ENCODE peak calls at places on chromosomes 1 and 21, in ten cellular contexts. I is neural progenitor cell; A is HFF-Myc; W is NCI-H146; D is psoas muscle; O is activated T-helper 9 cell treated with anti-CD3 and anti-CD28 coated beads, Interleukin-2, amount 50 U/mL, for 16 hours; G is effector CD4-positive, alpha-beta T cell; P is skeletal muscle cell; F is iPS DF 6.9; J is RWPE1. M is an unnamed sample.

GRCh38 chr21:28230559-28230958 is 762.1 kb downstream of the LTN1 start:
- DNase-seq in J (no peak), W (no peak), D (no peak), A (no peak), O (no peak), G (no peak), F (no peak), I (no peak), P (peak), M (no peak)

GRCh38 chr1:112594208-112594876 is 24.6 kb downstream of the ST7L start:
- DNase-seq in G (no peak), O (no peak), J (no peak), D (no peak), F (no peak), W (no peak), A (no peak), P (no peak), I (no peak), M (no peak)

GRCh38 chr1:167489581-167490340 is 28.6 kb downstream of the CD247 start:
- DNase-seq in F (peak), J (no peak), P (no peak), W (no peak), A (no peak), I (peak), G (peak), D (no peak), O (no peak), M (peak)

GRCh38 chr1:208437416-208437815 is 193.2 kb upstream of the PLXNA2 start:
- DNase-seq in D (no peak), G (no peak), W (no peak), F (no peak), P (peak), J (peak), I (no peak), A (no peak), O (no peak), M (no peak)

GRCh38 chr21:40194181-40194580 is 326.9 kb downstream of the PCP4 start:
- DNase-seq in G (no peak), D (no peak), I (no peak), J (no peak), A (no peak), W (no peak), P (no peak), F (no peak), O (no peak), M (no peak)

GRCh38 chr1:9362488-9362887 is 69.8 kb downstream of the SPSB1 start:
- DNase-seq in W (no peak), P (no peak), I (no peak), F (no peak), J (no peak), G (no peak), O (no peak), D (no peak), A (no peak), M (no peak)

GRCh38 chr21:45971487-45972352 is 9.8 kb upstream of the COL6A1 start:
- DNase-seq in D (peak), G (no peak), I (no peak), O (no peak), W (no peak), P (no peak), J (no peak), F (no peak), A (peak), M (no peak)

GRCh38 chr1:224497714-224498573 is 63.3 kb upstream of the WDR26 start:
- DNase-seq in F (no peak), O (peak), W (no peak), I (peak), P (peak), J (peak), G (no peak), D (peak), A (no peak), M (no peak)

GRCh38 chr1:84675106-84675505 is 15.2 kb downstream of the SSX2IP start:
- DNase-seq in I (no peak), A (no peak), P (no peak), F (no peak), J (no peak), D (no peak), G (no peak), W (no peak), O (no peak), M (no peak)

GRCh38 chr1:118346940-118347339 is 161.9 kb upstream of the SPAG17 start:
- DNase-seq in D (no peak), A (no peak), I (no peak), O (no peak), W (no peak), J (no peak), F (no peak), P (no peak), G (no peak), M (no peak)

GRCh38 chr1:5713101-5713820 is 279.0 kb downstream of the NPHP4 start:
- DNase-seq in O (no peak), G (no peak), P (no peak), W (no peak), F (no peak), I (no peak), J (no peak), A (no peak), D (no peak), M (no peak)

GRCh38 chr1:27348861-27349783 is 7.3 kb downstream of the SYTL1 start:
- DNase-seq in O (no peak), I (peak), G (peak), F (no peak), W (peak), P (no peak), J (peak), D (no peak), A (no peak), M (no peak)

GRCh38 chr1:156146006-156146748 is 7.2 kb upstream of the SEMA4A start:
- DNase-seq in G (no peak), W (peak), I (peak), D (peak), O (no peak), A (peak), P (peak), F (no peak), J (peak), M (no peak)

GRCh38 chr1:220225957-220226356 is 46.3 kb downstream of the RAB3GAP2 start:
- DNase-seq in F (no peak), W (no peak), O (no peak), I (no peak), D (no peak), A (no peak), P (no peak), J (no peak), G (no peak), M (no peak)

GRCh38 chr1:182197555-182197954 is 136.0 kb upstream of the ZNF648 start:
- DNase-seq in A (no peak), P (no peak), O (no peak), D (peak), W (no peak), G (no peak), I (no peak), F (no peak), J (no peak), M (no peak)

GRCh38 chr1:221719987-221720386 is 21.9 kb downstream of the DUSP10 start:
- DNase-seq in I (no peak), D (no peak), W (no peak), O (no peak), P (no peak), G (no peak), A (no peak), J (no peak), F (no peak), M (no peak)

GRCh38 chr1:5966543-5967205 is 25.6 kb downstream of the NPHP4 start:
- DNase-seq in W (no peak), D (no peak), A (no peak), O (no peak), F (no peak), G (no peak), J (no peak), I (no peak), P (no peak), M (no peak)

GRCh38 chr1:35535243-35535642 is 22.0 kb downstream of the KIAA0319L start:
- DNase-seq in O (no peak), A (no peak), G (no peak), W (no peak), I (no peak), F (no peak), J (no peak), P (no peak), D (no peak), M (no peak)

GRCh38 chr1:34140011-34140676 is 24.9 kb downstream of the CSMD2 start:
- DNase-seq in G (no peak), J (no peak), A (no peak), F (no peak), O (no peak), D (no peak), I (no peak), P (no peak), W (no peak), M (no peak)

GRCh38 chr1:35603941-35604340 is 30.8 kb downstream of the TFAP2E start:
- DNase-seq in P (no peak), D (no peak), O (no peak), G (no peak), F (no peak), A (no peak), W (no peak), I (no peak), J (no peak), M (no peak)

GRCh38 chr1:33140153-33141149 is 41.4 kb downstream of the TRIM62 start:
- DNase-seq in J (peak), W (peak), A (no peak), F (no peak), G (no peak), D (no peak), O (no peak), P (no peak), I (peak), M (peak)